ENCODE peak calls at places on chromosomes 7 and 10, in four cellular contexts. N, S, P and D are unnamed samples.

GRCh38 chr10:118592675-118593330 is 2.6 kb downstream of the PRLHR start:
- DNase-seq in N (no peak), S (no peak), P (no peak), D (no peak)

GRCh38 chr10:111077715-111078504 is 1.1 kb downstream of the ADRA2A start:
- DNase-seq in N (peak), S (no peak), P (no peak), D (peak)

GRCh38 chr7:106071356-106071998 is 40.6 kb downstream of the SYPL1 start:
- DNase-seq in N (no peak), S (no peak), P (peak), D (no peak)

GRCh38 chr7:115475774-115476407 is 554.0 kb downstream of the MDFIC start:
- DNase-seq in N (no peak), S (no peak), P (peak), D (peak)

GRCh38 chr10:47020491-47020890 is 109.3 kb downstream of the PTPN20 start:
- DNase-seq in N (no peak), S (peak), P (no peak), D (no peak)

GRCh38 chr7:49783446-49783845 is 10.0 kb downstream of the VWC2 start:
- DNase-seq in N (no peak), S (no peak), P (no peak), D (no peak)

GRCh38 chr7:154795437-154795836 is 207.5 kb downstream of the PAXIP1 start:
- DNase-seq in N (no peak), S (no peak), P (no peak), D (no peak)

GRCh38 chr10:129658673-129659072 is 191.6 kb downstream of the MGMT start:
- DNase-seq in N (no peak), S (no peak), P (peak), D (peak)

GRCh38 chr10:87842776-87843497 is 20.4 kb downstream of the KLLN start:
- DNase-seq in N (no peak), S (peak), P (no peak), D (no peak)

GRCh38 chr7:115357213-115357999 is 435.5 kb downstream of the MDFIC start:
- DNase-seq in N (no peak), S (peak), P (no peak), D (no peak)

GRCh38 chr7:964401-965231 is 10.1 kb upstream of the ADAP1 start:
- DNase-seq in N (no peak), S (peak), P (peak), D (peak)

GRCh38 chr7:76066716-76067503 is 19.0 kb downstream of the MDH2 start:
- DNase-seq in N (no peak), S (no peak), P (no peak), D (no peak)

GRCh38 chr10:73404690-73405089 is 9.2 kb downstream of the ANXA7 start:
- DNase-seq in N (no peak), S (no peak), P (no peak), D (no peak)

GRCh38 chr10:44261710-44262455 is 123.0 kb downstream of the CXCL12 start:
- DNase-seq in N (no peak), S (peak), P (no peak), D (no peak)

GRCh38 chr7:28298870-28299484 is 113.3 kb upstream of the CREB5 start:
- DNase-seq in N (peak), S (peak), P (peak), D (peak)

GRCh38 chr7:40199076-40199802 is 64.4 kb downstream of the SUGCT start:
- DNase-seq in N (no peak), S (peak), P (peak), D (no peak)

GRCh38 chr7:132531562-132531961 is 44.7 kb downstream of the PLXNA4 start:
- DNase-seq in N (no peak), S (no peak), P (no peak), D (no peak)

GRCh38 chr7:129503725-129504124 is 1.4 kb downstream of the SMKR1 start:
- DNase-seq in N (no peak), S (no peak), P (no peak), D (no peak)

GRCh38 chr7:129499915-129500463 is 2.3 kb upstream of the SMKR1 start:
- DNase-seq in N (no peak), S (no peak), P (peak), D (no peak)

GRCh38 chr7:129501760-129502707 is at the start of gene SMKR1:
- DNase-seq in N (peak), S (peak), P (peak), D (peak)

GRCh38 chr7:129498021-129498420 is 4.3 kb upstream of the SMKR1 start:
- DNase-seq in N (no peak), S (no peak), P (no peak), D (no peak)

GRCh38 chr7:129502708-129503685 is 666 bp downstream of the SMKR1 start:
- DNase-seq in N (peak), S (no peak), P (peak), D (peak)
- H3K9ac ChIP-seq in N (no peak), S (no peak), P (peak), D (no peak)

GRCh38 chr10:117492504-117492903 is 50.0 kb upstream of the EMX2 start:
- DNase-seq in N (no peak), S (no peak), P (no peak), D (no peak)

GRCh38 chr10:117483056-117483590 is 59.4 kb upstream of the EMX2 start:
- DNase-seq in N (no peak), S (no peak), P (no peak), D (no peak)

GRCh38 chr10:117488004-117488403 is 54.5 kb upstream of the EMX2 start:
- DNase-seq in N (no peak), S (no peak), P (no peak), D (no peak)

GRCh38 chr10:117486606-117487005 is 55.9 kb upstream of the EMX2 start:
- DNase-seq in N (no peak), S (no peak), P (no peak), D (no peak)
- H2BK5ac ChIP-seq in N (no peak), S (no peak), P (no peak), D (no peak)

DNA sequence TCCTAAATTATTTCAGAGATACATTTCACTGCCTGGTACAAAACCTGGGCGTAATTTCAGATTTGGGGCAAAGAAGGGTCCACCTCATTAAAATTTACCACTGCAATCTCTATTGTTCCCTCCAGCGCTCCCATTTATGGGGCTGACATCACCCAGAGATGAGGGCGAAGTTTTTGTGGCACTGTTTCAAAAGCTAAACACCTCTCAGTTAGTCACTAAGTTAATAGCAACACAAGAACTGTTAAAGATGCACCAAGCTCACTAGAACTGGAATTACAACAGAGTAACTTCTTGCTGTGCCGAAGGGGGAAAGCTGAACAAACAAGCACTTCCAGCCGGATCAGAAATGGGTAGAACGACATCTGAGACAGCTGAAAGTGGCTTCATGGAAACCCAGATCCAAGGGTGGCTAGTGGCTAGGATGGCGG is 179.4 kb downstream of the GATA3 start:
- DNase-seq in N (no peak), S (no peak), P (no peak), D (no peak)
- H4K5ac ChIP-seq in N (no peak), S (no peak), P (no peak), D (no peak)

GRCh38 chr10:46019541-46020343 is 10.7 kb downstream of the NCOA4 start:
- DNase-seq in N (no peak), S (no peak), P (no peak), D (no peak)
- H3K9ac ChIP-seq in N (no peak), S (no peak), P (no peak), D (no peak)

GRCh38 chr10:33129987-33130386 is 172.0 kb upstream of the ITGB1 start:
- DNase-seq in N (no peak), S (peak), P (no peak), D (no peak)
- H2BK5ac ChIP-seq in N (no peak), S (peak), P (no peak), D (no peak)

GRCh38 chr7:122040147-122040546 is 103.9 kb downstream of the AASS start:
- DNase-seq in N (no peak), S (no peak), P (no peak), D (no peak)
- H4K5ac ChIP-seq in N (no peak), S (no peak), P (no peak), D (no peak)

DNA sequence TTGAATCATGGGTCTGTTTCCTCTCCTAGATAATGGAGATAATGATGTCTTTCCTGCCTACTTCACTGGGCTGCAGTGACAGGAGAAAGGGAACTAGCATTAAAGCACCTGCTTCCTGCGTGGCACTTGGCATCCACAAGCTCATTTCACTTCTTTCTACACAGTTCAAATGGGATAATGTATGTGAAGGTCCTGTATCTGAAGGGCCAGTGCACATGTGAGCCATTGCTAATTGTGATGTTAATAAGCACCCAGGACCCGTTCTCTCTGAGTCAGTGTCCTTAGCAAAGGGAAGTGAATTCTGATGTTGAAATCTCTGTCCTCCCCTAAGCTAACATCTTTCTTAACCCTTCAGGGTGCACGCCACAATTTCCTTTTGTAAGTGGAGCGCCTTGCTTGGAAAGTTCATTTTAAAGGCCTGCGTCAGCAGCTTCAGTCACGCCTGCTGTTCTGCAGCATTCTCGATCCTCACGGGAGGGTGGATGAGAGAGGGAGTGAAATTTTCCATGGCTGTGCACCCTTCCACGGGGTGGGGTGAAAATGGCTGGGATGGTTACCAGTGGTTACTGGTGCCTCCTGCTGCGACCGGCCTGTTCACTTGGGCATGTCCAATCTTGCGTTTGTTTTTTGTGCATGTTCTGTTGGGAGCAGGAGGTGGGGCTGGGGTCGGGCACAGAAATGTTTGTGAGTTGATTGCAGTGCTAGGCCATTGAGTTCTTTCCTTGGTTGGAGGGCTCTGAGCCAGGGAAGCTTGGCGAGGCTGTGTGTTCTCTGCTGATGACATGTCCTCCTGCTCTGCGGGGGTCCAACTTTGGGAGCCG is 59.2 kb downstream of the HK1 start:
- DNase-seq in N (no peak), S (peak), P (peak), D (no peak)
- H3K9ac ChIP-seq in N (no peak), S (no peak), P (no peak), D (no peak)

GRCh38 chr10:61001731-61002122 is 57.7 kb upstream of the RHOBTB1 start:
- DNase-seq in N (no peak), S (no peak), P (peak), D (no peak)

GRCh38 chr10:60998932-60999331 is 54.9 kb upstream of the RHOBTB1 start:
- DNase-seq in N (no peak), S (no peak), P (no peak), D (no peak)

DNA sequence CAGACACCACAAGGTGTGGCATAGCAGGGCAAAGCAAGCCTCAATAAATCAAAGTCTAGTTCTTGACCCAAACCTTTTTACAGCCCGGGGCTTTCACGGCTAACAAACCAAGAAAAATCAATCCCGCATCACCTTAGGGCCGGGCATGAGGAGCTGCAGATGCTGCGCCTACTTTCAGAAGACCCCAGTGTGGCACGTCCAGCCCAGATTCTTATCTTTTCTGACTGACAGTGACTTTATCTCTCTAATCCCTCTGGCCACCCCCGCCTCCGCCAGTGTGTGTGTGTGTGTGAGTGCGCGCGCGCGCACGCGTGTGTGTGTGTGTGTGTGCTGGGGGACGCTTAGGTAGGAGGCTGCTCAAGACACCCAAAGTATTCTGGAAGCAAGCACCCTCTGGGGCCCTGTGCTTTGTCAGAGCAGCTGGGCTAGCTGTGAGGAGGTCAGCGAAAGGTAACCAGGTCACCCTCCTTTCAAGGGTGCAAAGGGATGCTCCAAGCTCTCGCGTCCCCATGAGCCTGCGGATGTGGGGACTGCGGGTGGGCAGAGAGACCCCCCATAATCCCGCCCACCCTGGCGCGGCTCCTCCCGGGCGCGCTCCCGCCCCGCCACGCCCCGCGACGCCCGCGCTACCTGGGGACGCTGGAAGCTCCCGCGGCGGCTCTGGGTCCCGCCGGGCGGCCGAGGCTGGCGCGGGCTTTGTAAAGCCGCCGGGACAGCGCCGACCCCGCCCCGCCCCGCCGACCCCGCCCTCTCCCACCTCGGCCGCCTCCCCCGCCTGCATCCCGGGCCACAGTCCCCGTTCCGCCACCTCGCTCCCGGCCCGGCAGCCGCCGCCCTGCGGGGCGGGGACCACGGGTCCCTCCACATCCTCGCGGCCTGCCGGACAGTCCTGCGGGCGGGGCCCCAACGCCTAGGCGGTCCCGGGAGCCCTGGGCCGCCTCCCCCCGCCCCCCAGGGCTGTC is 57.1 kb upstream of the RHOBTB1 start:
- DNase-seq in N (peak), S (peak), P (peak), D (peak)
- H2BK5ac ChIP-seq in N (no peak), S (no peak), P (no peak), D (no peak)

GRCh38 chr10:105577865-105578607 is 936.9 kb downstream of the SORCS3 start:
- DNase-seq in N (no peak), S (no peak), P (peak), D (no peak)
- H4K5ac ChIP-seq in N (no peak), S (no peak), P (no peak), D (no peak)